ENCODE peak calls at places on chromosomes 6 and 20, in nine cellular contexts. X, N, Z, I, F, B, O, G and K are unnamed samples.

GRCh38 chr20:7967199-7967844 is 27.1 kb upstream of the HAO1 start:
- DNase-seq in G (no peak), O (peak), N (peak), F (no peak), I (no peak), Z (no peak), B (no peak), X (no peak), K (no peak)

GRCh38 chr20:57216669-57217068 is 49.8 kb downstream of the BMP7 start:
- DNase-seq in F (no peak), N (no peak), G (peak), I (no peak), B (no peak), X (no peak), O (no peak), Z (no peak), K (no peak)

GRCh38 chr20:24985802-24986201 is 6.7 kb downstream of the APMAP start:
- DNase-seq in G (no peak), I (no peak), Z (no peak), O (no peak), N (no peak), F (peak), B (no peak), X (no peak), K (no peak)

GRCh38 chr6:91193446-91193845 is 606.6 kb upstream of the MAP3K7 start:
- DNase-seq in N (no peak), F (no peak), B (no peak), Z (no peak), X (no peak), O (no peak), I (no peak), G (no peak), K (no peak)

GRCh38 chr20:4038047-4038459 is 22.7 kb upstream of the RNF24 start:
- DNase-seq in X (no peak), F (peak), O (peak), I (peak), B (peak), N (peak), G (peak), Z (no peak), K (peak)

GRCh38 chr6:163263998-163264661 is 150.4 kb upstream of the QKI start:
- DNase-seq in F (peak), G (no peak), O (no peak), I (no peak), N (no peak), Z (no peak), X (no peak), B (no peak), K (peak)

GRCh38 chr20:3174442-3175263 is 1.3 kb upstream of the LZTS3 start:
- DNase-seq in Z (peak), G (no peak), X (no peak), O (no peak), B (no peak), N (no peak), I (peak), F (no peak), K (peak)

GRCh38 chr20:60073504-60073903 is 115.3 kb downstream of the CDH26 start:
- DNase-seq in G (no peak), O (no peak), I (no peak), N (no peak), X (no peak), F (no peak), Z (no peak), B (no peak), K (no peak)

GRCh38 chr20:57570145-57570850 is 9.4 kb downstream of the PCK1 start:
- DNase-seq in O (no peak), Z (no peak), G (no peak), F (no peak), X (no peak), B (no peak), I (no peak), N (no peak), K (no peak)

GRCh38 chr6:93017213-93017612 is 402.1 kb downstream of the EPHA7 start:
- DNase-seq in Z (no peak), O (no peak), N (no peak), B (no peak), F (no peak), G (no peak), I (no peak), X (no peak), K (peak)

GRCh38 chr20:36130316-36130865 is 24.1 kb upstream of the EPB41L1 start:
- DNase-seq in O (no peak), F (no peak), G (no peak), I (no peak), X (no peak), N (no peak), B (no peak), Z (no peak), K (no peak)

GRCh38 chr20:11246251-11246775 is 572.5 kb upstream of the JAG1 start:
- DNase-seq in X (no peak), Z (no peak), G (no peak), F (no peak), I (no peak), B (no peak), N (no peak), O (no peak), K (no peak)

GRCh38 chr6:169263836-169264608 is 10.4 kb upstream of the THBS2 start:
- DNase-seq in X (no peak), I (no peak), B (no peak), N (no peak), O (no peak), G (peak), F (no peak), Z (no peak), K (peak)

GRCh38 chr6:73637404-73637803 is 16.4 kb downstream of the SLC17A5 start:
- DNase-seq in N (no peak), Z (no peak), O (no peak), F (no peak), X (no peak), G (no peak), I (no peak), B (no peak), K (no peak)

GRCh38 chr6:38052035-38052434 is 232.5 kb downstream of the ZFAND3 start:
- DNase-seq in X (no peak), B (no peak), Z (no peak), N (no peak), I (no peak), G (no peak), O (no peak), F (no peak), K (no peak)

DNA sequence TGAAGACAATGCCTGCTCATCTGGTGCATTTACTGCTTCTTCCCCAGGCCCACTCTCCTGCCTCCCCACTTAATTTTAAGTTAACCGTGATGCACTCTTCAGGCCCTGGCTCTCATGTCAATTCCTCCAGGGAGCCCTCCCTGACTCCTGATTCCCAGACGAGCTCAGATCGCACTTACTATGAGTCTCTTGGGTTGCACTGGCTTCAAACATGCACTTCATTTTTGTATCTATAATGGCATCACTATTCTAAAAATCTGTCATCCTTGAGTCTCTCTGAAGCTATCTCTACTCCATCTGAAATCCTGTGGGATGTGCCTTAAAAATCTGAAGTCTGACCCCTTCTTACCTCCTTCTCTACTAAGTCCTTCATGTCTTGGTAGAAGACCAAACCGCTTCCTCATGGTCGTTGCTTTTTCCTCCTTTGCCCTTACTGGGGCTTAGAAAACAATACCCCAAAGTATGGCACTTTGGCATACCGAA is 24.7 kb downstream of the COX4I2 start:
- DNase-seq in B (no peak), Z (no peak), X (no peak), O (no peak), F (no peak), G (no peak), N (no peak), I (no peak), K (no peak)
- TF ChIP-seq POLR2A in B (no peak), Z (no peak), X (no peak), O (no peak), F (no peak), G (no peak), N (no peak), I (no peak), K (no peak)

GRCh38 chr6:166774770-166775169 is 147.7 kb upstream of the RPS6KA2 start:
- DNase-seq in I (no peak), G (no peak), X (no peak), O (no peak), B (no peak), N (no peak), F (no peak), Z (no peak), K (no peak)

GRCh38 chr6:166775180-166775922 is 148.3 kb upstream of the RPS6KA2 start:
- DNase-seq in X (peak), I (peak), G (no peak), F (peak), N (no peak), B (peak), O (peak), Z (peak), K (peak)

GRCh38 chr6:166776571-166776970 is 149.5 kb upstream of the RPS6KA2 start:
- DNase-seq in Z (no peak), I (no peak), X (no peak), F (no peak), G (no peak), B (no peak), N (no peak), O (no peak), K (no peak)

GRCh38 chr6:166777096-166777630 is 150.1 kb upstream of the RPS6KA2 start:
- DNase-seq in F (no peak), X (no peak), N (no peak), B (no peak), O (no peak), G (no peak), I (no peak), Z (no peak), K (no peak)

DNA sequence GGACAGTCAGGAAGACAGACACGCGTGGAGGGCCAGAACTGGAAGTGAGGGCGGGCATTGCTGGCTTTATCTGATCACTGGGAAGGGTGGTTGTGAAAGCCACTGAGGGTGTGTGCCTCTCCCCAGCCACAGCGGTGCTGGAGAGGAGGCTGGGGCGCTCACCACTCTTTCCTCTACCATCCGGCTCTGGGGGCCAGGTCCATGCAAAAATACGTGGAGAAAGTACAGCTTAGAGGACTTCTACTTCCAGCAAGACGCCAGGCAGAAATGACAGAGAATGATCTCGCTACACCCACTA is 148.8 kb upstream of the RPS6KA2 start:
- DNase-seq in B (no peak), F (no peak), N (no peak), Z (no peak), I (no peak), X (no peak), G (no peak), O (no peak), K (no peak)
- TF ChIP-seq POLR2A in B (no peak), F (no peak), N (no peak), Z (no peak), I (no peak), X (no peak), G (no peak), O (no peak), K (no peak)

GRCh38 chr20:63294536-63294900 is 1.5 kb downstream of the COL20A1 start:
- DNase-seq in B (no peak), F (no peak), N (no peak), I (no peak), Z (no peak), O (no peak), X (no peak), G (no peak), K (no peak)

GRCh38 chr20:63296411-63297299 is 3.7 kb downstream of the COL20A1 start:
- DNase-seq in F (no peak), B (no peak), O (no peak), I (no peak), X (no peak), G (no peak), N (no peak), Z (no peak), K (no peak)

GRCh38 chr20:63295018-63295417 is 2.0 kb downstream of the COL20A1 start:
- DNase-seq in Z (no peak), G (no peak), O (no peak), I (no peak), N (no peak), F (no peak), X (no peak), B (no peak), K (no peak)

GRCh38 chr20:63295846-63296245 is 2.9 kb downstream of the COL20A1 start:
- DNase-seq in O (no peak), I (no peak), F (no peak), B (no peak), G (no peak), Z (no peak), N (no peak), X (no peak), K (no peak)

GRCh38 chr20:63295422-63295821 is 2.4 kb downstream of the COL20A1 start:
- DNase-seq in N (no peak), Z (no peak), B (no peak), G (no peak), I (no peak), O (no peak), X (no peak), F (no peak), K (no peak)
- TF ChIP-seq POLR2A in N (no peak), Z (no peak), B (no peak), G (no peak), I (no peak), O (no peak), X (no peak), F (no peak), K (no peak)

GRCh38 chr6:39891976-39892375 is 42.3 kb downstream of the MOCS1 start:
- DNase-seq in X (no peak), F (no peak), Z (no peak), B (no peak), O (no peak), I (no peak), N (no peak), G (no peak), K (no peak)

GRCh38 chr6:39889229-39889628 is 45.0 kb downstream of the MOCS1 start:
- DNase-seq in X (no peak), N (no peak), I (no peak), Z (no peak), O (no peak), B (no peak), G (no peak), F (no peak), K (no peak)

GRCh38 chr6:39891353-39891752 is 42.9 kb downstream of the MOCS1 start:
- DNase-seq in Z (no peak), B (no peak), O (no peak), F (no peak), I (no peak), G (no peak), X (no peak), N (no peak), K (no peak)

GRCh38 chr6:39893286-39893685 is 41.0 kb downstream of the MOCS1 start:
- DNase-seq in Z (no peak), F (no peak), X (no peak), O (no peak), N (no peak), G (no peak), I (no peak), B (no peak), K (no peak)

GRCh38 chr6:39892490-39893129 is 41.7 kb downstream of the MOCS1 start:
- DNase-seq in F (no peak), O (peak), G (peak), I (peak), X (peak), B (peak), N (peak), Z (peak), K (peak)
- TF ChIP-seq POLR2A in F (no peak), O (no peak), G (no peak), I (no peak), X (no peak), B (no peak), N (no peak), Z (no peak), K (no peak)

GRCh38 chr20:6705920-6706500 is 61.5 kb upstream of the BMP2 start:
- DNase-seq in O (no peak), N (no peak), F (no peak), I (no peak), X (no peak), Z (no peak), G (no peak), B (no peak), K (no peak)

GRCh38 chr20:6705106-6705766 is 62.2 kb upstream of the BMP2 start:
- DNase-seq in B (no peak), X (no peak), G (no peak), O (no peak), F (no peak), N (no peak), Z (no peak), I (no peak), K (no peak)

GRCh38 chr20:6702144-6702543 is 65.3 kb upstream of the BMP2 start:
- DNase-seq in X (no peak), B (no peak), O (no peak), Z (no peak), F (no peak), N (no peak), G (no peak), I (no peak), K (no peak)

GRCh38 chr20:6703047-6703446 is 64.4 kb upstream of the BMP2 start:
- DNase-seq in N (no peak), B (no peak), G (no peak), F (no peak), O (no peak), Z (no peak), X (no peak), I (no peak), K (no peak)

GRCh38 chr20:6704132-6704861 is 63.2 kb upstream of the BMP2 start:
- DNase-seq in X (no peak), G (no peak), O (no peak), I (peak), Z (no peak), B (no peak), N (no peak), F (no peak), K (no peak)
- TF ChIP-seq POLR2A in X (no peak), G (no peak), O (no peak), I (no peak), Z (no peak), B (no peak), N (no peak), F (no peak), K (no peak)

DNA sequence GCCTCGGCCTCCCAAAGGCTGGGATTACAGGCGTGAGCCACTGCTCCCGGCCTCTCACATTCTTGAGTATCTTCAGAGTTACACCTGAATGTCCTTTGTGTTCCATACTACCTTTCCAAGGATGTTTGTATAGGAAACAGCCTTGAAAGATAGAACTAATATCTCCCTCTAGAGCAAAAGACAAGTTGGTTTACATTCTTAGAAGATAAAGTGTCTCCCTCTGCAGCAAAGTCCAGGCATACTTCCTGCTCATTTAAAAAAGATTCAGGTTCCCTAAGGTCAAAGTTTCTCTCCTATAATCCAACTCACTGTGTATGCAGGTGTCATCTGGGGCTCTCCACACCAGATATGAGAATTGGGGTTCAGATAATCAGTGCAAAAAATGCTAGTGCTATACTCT is 224.4 kb downstream of the TPBG start:
- DNase-seq in F (no peak), I (peak), N (no peak), O (no peak), Z (no peak), X (no peak), B (no peak), G (no peak), K (no peak)
- TF ChIP-seq POLR2A in F (no peak), I (no peak), N (no peak), O (no peak), Z (no peak), X (no peak), B (no peak), G (no peak), K (no peak)

GRCh38 chr20:34375977-34376430 is 12.9 kb downstream of the ITCH start:
- DNase-seq in I (no peak), G (no peak), Z (no peak), O (no peak), B (no peak), X (no peak), F (no peak), N (no peak), K (no peak)
- TF ChIP-seq POLR2A in I (no peak), G (no peak), Z (no peak), O (no peak), B (no peak), X (no peak), F (no peak), N (no peak), K (no peak)

GRCh38 chr6:28117386-28118050 is 6.9 kb upstream of the ZSCAN16 start:
- DNase-seq in B (no peak), X (no peak), F (no peak), Z (no peak), G (no peak), O (no peak), N (no peak), I (no peak), K (no peak)
- TF ChIP-seq POLR2A in B (no peak), X (no peak), F (no peak), Z (no peak), G (no peak), O (no peak), N (no peak), I (no peak), K (no peak)

GRCh38 chr6:129683606-129684322 is 26.2 kb downstream of the ARHGAP18 start:
- DNase-seq in O (peak), X (no peak), Z (peak), N (peak), B (peak), F (peak), I (peak), G (no peak), K (peak)
- TF ChIP-seq POLR2A in O (no peak), X (no peak), Z (no peak), N (no peak), B (no peak), F (no peak), I (no peak), G (no peak), K (no peak)